ENCODE peak calls at places on chromosomes 5 and 9, in seven cellular contexts. M, A, N, X, O, Z and G are unnamed samples.

GRCh38 chr5:34517249-34517648 is 138.9 kb upstream of the RAI14 start:
- DNase-seq in M (peak; percentile 75), A (no peak), N (no peak), X (no peak), O (peak; percentile 70), Z (peak; percentile 85), G (peak; percentile 86)

GRCh38 chr5:72108200-72109050 is 1.1 kb downstream of the MAP1B start:
- DNase-seq in M (peak; percentile 55), A (peak; percentile 58), N (peak; percentile 96), X (no peak), O (peak; percentile 84), Z (peak; percentile 61), G (peak; percentile 15)

GRCh38 chr9:116580853-116581252 is 106.3 kb upstream of the TRIM32 start:
- DNase-seq in M (no peak), A (no peak), N (no peak), X (no peak), O (no peak), Z (peak; percentile 22), G (no peak)

GRCh38 chr5:168135897-168136296 is 155.5 kb upstream of the WWC1 start:
- DNase-seq in M (no peak), A (no peak), N (no peak), X (no peak), O (no peak), Z (no peak), G (no peak)

GRCh38 chr5:79229357-79230174 is 6.4 kb upstream of the JMY start:
- DNase-seq in M (peak; percentile 81), A (no peak), N (no peak), X (no peak), O (peak; percentile 71), Z (peak; percentile 95), G (peak; percentile 87)

GRCh38 chr9:34986541-34987047 is 3.0 kb upstream of the DNAJB5 start:
- DNase-seq in M (no peak), A (no peak), N (peak; percentile 67), X (no peak), O (no peak), Z (no peak), G (peak; percentile 91)

GRCh38 chr9:90044263-90044662 is 439.5 kb downstream of the GADD45G start:
- DNase-seq in M (peak; percentile 14), A (no peak), N (no peak), X (no peak), O (no peak), Z (no peak), G (no peak)

GRCh38 chr5:83547156-83547555 is 75.6 kb downstream of the VCAN start:
- DNase-seq in M (no peak), A (no peak), N (no peak), X (no peak), O (no peak), Z (no peak), G (no peak)

GRCh38 chr9:81616141-81616540 is 73.2 kb downstream of the TLE1 start:
- DNase-seq in M (no peak), A (no peak), N (no peak), X (no peak), O (no peak), Z (no peak), G (no peak)

GRCh38 chr9:99257723-99258364 is 35.8 kb downstream of the SEC61B start:
- DNase-seq in M (no peak), A (no peak), N (no peak), X (no peak), O (no peak), Z (no peak), G (no peak)

GRCh38 chr5:56278267-56278826 is 45.2 kb upstream of the ANKRD55 start:
- DNase-seq in M (no peak), A (no peak), N (no peak), X (no peak), O (no peak), Z (peak; percentile 74), G (no peak)

GRCh38 chr9:36903541-36904435 is 130.3 kb downstream of the PAX5 start:
- DNase-seq in M (peak; percentile 88), A (no peak), N (no peak), X (no peak), O (peak; percentile 78), Z (peak; percentile 71), G (peak; percentile 55)

GRCh38 chr9:74498616-74499095 is 1.5 kb downstream of the RORB start:
- DNase-seq in M (no peak), A (no peak), N (no peak), X (no peak), O (no peak), Z (no peak), G (no peak)

GRCh38 chr9:82555408-82555807 is 507.5 kb downstream of the RASEF start:
- DNase-seq in M (no peak), A (no peak), N (no peak), X (no peak), O (no peak), Z (no peak), G (no peak)

GRCh38 chr5:140828402-140828737 is 610 bp downstream of the PCDHA6 start:
- DNase-seq in M (no peak), A (no peak), N (no peak), X (no peak), O (no peak), Z (no peak), G (no peak)

GRCh38 chr9:17135578-17135904 is 701 bp downstream of the CNTLN start:
- DNase-seq in M (peak; percentile 14), A (no peak), N (no peak), X (no peak), O (no peak), Z (peak; percentile 26), G (no peak)

GRCh38 chr9:131773911-131774379 is 34.1 kb upstream of the RAPGEF1 start:
- DNase-seq in M (peak; percentile 54), A (no peak), N (no peak), X (no peak), O (peak; percentile 73), Z (peak; percentile 62), G (peak; percentile 29)

GRCh38 chr9:89360465-89360864 is 42.2 kb downstream of the SECISBP2 start:
- DNase-seq in M (no peak), A (no peak), N (no peak), X (no peak), O (no peak), Z (no peak), G (no peak)

GRCh38 chr9:134989206-134990065 is 71.7 kb upstream of the FCN1 start:
- DNase-seq in M (no peak), A (peak; percentile 34), N (peak; percentile 53), X (no peak), O (no peak), Z (no peak), G (no peak)

GRCh38 chr5:27900761-27901160 is 862.4 kb upstream of the CDH9 start:
- DNase-seq in M (no peak), A (no peak), N (no peak), X (no peak), O (no peak), Z (no peak), G (peak; percentile 70)

GRCh38 chr9:116149844-116150243 is 3.7 kb upstream of the PAPPA start:
- DNase-seq in M (peak; percentile 42), A (no peak), N (no peak), X (no peak), O (peak; percentile 55), Z (peak; percentile 40), G (no peak)

GRCh38 chr5:1435369-1435768 is 9.9 kb downstream of the SLC6A3 start:
- DNase-seq in M (no peak), A (no peak), N (peak; percentile 32), X (no peak), O (no peak), Z (no peak), G (no peak)

GRCh38 chr9:82903503-82903902 is 159.4 kb downstream of the RASEF start:
- DNase-seq in M (peak; percentile 13), A (no peak), N (no peak), X (no peak), O (peak; percentile 10), Z (no peak), G (no peak)

GRCh38 chr5:175214152-175214551 is 229.8 kb downstream of the DRD1 start:
- DNase-seq in M (peak; percentile 74), A (no peak), N (peak; percentile 90), X (no peak), O (peak; percentile 65), Z (peak; percentile 87), G (peak; percentile 93)

GRCh38 chr5:1867114-1867814 is 15.5 kb downstream of the IRX4 start:
- DNase-seq in M (no peak), A (no peak), N (no peak), X (no peak), O (no peak), Z (no peak), G (no peak)

GRCh38 chr9:304519-305185 is 90.0 kb downstream of the DOCK8 start:
- DNase-seq in M (peak; percentile 70), A (peak; percentile 69), N (no peak), X (no peak), O (no peak), Z (no peak), G (peak; percentile 89)
- H3K4me3 ChIP-seq in M (peak overlapping the region; percentile 58), A (no peak overlapping the region), N (no peak overlapping the region), X (no peak overlapping the region), O (no peak overlapping the region), Z (no peak overlapping the region), G (no peak overlapping the region)

GRCh38 chr5:89934069-89934468 is 475.5 kb downstream of the CETN3 start:
- DNase-seq in M (no peak), A (no peak), N (no peak), X (no peak), O (no peak), Z (no peak), G (no peak)
- H3K4me3 ChIP-seq in M (no peak overlapping the region), A (no peak overlapping the region), N (no peak overlapping the region), X (no peak overlapping the region), O (no peak overlapping the region), Z (no peak overlapping the region), G (no peak overlapping the region)

DNA sequence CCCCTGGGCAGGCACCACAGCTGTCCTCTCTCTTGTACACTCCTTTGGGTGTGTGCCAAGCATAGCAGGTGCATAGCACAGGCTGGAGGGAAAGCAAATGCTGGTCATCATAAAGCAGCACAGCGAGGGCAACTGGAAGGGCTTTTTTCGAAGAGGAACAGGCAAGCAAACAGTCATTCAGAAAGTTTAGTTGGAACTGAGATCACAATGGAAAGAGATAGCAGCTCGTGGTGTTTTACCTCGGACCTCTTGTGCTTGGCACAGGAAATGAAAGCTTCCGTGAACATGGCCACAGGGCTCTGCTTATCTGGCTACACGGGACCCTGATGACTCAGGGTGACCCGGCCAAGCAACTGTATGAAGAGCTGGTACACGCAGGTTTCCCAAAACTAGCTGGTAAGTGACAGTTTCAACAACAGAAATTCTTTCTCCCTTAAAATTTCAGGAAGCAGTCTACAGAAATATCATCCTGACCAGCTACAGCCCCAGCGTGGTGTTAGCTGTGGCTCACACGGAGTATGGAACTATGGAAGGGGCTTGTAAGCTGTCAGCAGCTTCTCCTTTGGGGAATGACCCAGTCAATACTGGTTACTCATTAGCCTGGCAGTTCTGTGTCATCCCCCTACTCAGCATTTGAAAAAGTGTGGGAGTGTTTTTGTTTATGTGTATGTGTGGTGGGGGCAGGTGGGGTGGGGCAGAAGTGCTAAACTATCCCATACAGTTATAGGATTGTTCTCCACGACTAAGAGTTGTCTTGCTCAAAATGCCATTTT is 48.1 kb downstream of the POC5 start:
- DNase-seq in M (peak; percentile 43), A (no peak), N (no peak), X (no peak), O (peak; percentile 33), Z (no peak), G (peak; percentile 59)
- H3K4me3 ChIP-seq in M (peak overlapping the region; percentile 42), A (no peak overlapping the region), N (no peak overlapping the region), X (no peak overlapping the region), O (no peak overlapping the region), Z (no peak overlapping the region), G (no peak overlapping the region)

DNA sequence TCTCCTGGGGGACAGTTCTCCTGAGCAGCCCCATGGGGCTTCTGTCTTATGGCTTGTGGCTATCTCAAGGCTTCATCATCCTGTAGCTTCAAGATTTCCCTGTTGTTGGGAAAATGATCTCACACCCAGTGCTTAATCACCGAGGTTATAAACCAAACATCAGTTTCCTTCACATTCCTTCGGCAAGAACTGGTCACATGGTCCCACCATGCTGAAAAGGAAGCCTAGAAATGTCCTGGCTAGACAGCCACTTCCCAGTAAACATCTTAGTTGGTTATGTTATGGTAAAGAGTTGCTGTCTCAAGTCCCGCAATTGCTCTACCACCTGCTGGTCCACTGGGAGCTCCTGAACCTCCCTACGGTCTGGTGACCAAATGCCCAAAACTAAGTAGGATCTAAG is 66.0 kb downstream of the RAB3C start:
- DNase-seq in M (no peak), A (no peak), N (no peak), X (no peak), O (no peak), Z (no peak), G (no peak)
- H3K4me3 ChIP-seq in M (no peak overlapping the region), A (no peak overlapping the region), N (no peak overlapping the region), X (no peak overlapping the region), O (no peak overlapping the region), Z (no peak overlapping the region), G (no peak overlapping the region)